ENCODE peak calls at places on chromosomes 16 and 17, in seven cellular contexts. D, R, N, Z, G, O and E are unnamed samples.

GRCh38 chr17:55601874-55602364 is 90.7 kb upstream of the SMIM36 start:
- DNase-seq in R (no peak), O (no peak), G (peak; percentile 46), D (peak; percentile 65), Z (peak; percentile 50), N (peak; percentile 21), E (no peak)

GRCh38 chr16:14120335-14120734 is 49.2 kb downstream of the MRTFB start:
- DNase-seq in O (no peak), Z (no peak), G (no peak), R (no peak), N (no peak), D (no peak), E (no peak)

GRCh38 chr16:15639061-15639568 is 3.8 kb downstream of the MARF1 start:
- DNase-seq in Z (no peak), R (no peak), N (no peak), D (no peak), O (no peak), G (no peak), E (no peak)

GRCh38 chr17:34254651-34255380 is at the start of gene CCL2:
- DNase-seq in O (no peak), Z (peak; percentile 74), N (peak; percentile 63), R (peak; percentile 74), D (no peak), G (peak; percentile 88), E (peak; percentile 73)

GRCh38 chr17:45334231-45334630 is 17.4 kb upstream of the MAP3K14 start:
- DNase-seq in N (no peak), R (peak; percentile 48), Z (peak; percentile 33), D (no peak), G (no peak), O (no peak), E (no peak)

GRCh38 chr16:4572715-4573114 is 16.6 kb downstream of the C16orf96 start:
- DNase-seq in Z (no peak), R (no peak), D (no peak), G (no peak), O (no peak), N (no peak), E (no peak)

GRCh38 chr16:31228206-31228605 is 11.3 kb upstream of the PYDC1 start:
- DNase-seq in Z (no peak), R (no peak), N (no peak), O (no peak), G (no peak), D (no peak), E (no peak)

GRCh38 chr17:17934796-17935195 is 37.4 kb downstream of the TOM1L2 start:
- DNase-seq in D (no peak), R (no peak), Z (no peak), O (no peak), N (no peak), G (no peak), E (no peak)

GRCh38 chr17:28940675-28941074 is 10.6 kb downstream of the PHF12 start:
- DNase-seq in Z (no peak), N (no peak), O (no peak), R (no peak), D (no peak), G (no peak), E (peak; percentile 19)

GRCh38 chr16:14310519-14310991 is 239.4 kb downstream of the MRTFB start:
- DNase-seq in Z (peak; percentile 53), O (no peak), G (no peak), D (peak; percentile 97), R (no peak), N (peak; percentile 41), E (no peak)